ENCODE peak calls at places on chromosomes 1 and 21, in ten cellular contexts. X, F, M, J, S, V, B, Q, G and W are unnamed samples.

GRCh38 chr1:232477728-232478127 is 152.2 kb downstream of the SIPA1L2 start:
- DNase-seq in X (no peak), F (no peak), M (peak; percentile 87), J (no peak), S (no peak), V (no peak), B (peak; percentile 94), Q (no peak), G (no peak), W (no peak)

GRCh38 chr1:214123061-214123784 is 135.4 kb downstream of the PROX1 start:
- DNase-seq in X (peak; percentile 8), F (no peak), M (peak; percentile 79), J (peak; percentile 92), S (peak; percentile 49), V (no peak), B (peak; percentile 72), Q (no peak), G (peak; percentile 42), W (peak; percentile 78)

GRCh38 chr1:111475706-111476105 is 1.9 kb downstream of the C1orf162 start:
- DNase-seq in X (no peak), F (no peak), M (no peak), J (no peak), S (no peak), V (no peak), B (no peak), Q (no peak), G (peak; percentile 58), W (peak; percentile 15)

GRCh38 chr1:28058971-28059878 is 29.2 kb downstream of the EYA3 start:
- DNase-seq in X (no peak), F (no peak), M (no peak), J (no peak), S (no peak), V (no peak), B (no peak), Q (no peak), G (no peak), W (no peak)

GRCh38 chr1:12229835-12230548 is at the start of gene VPS13D:
- DNase-seq in X (peak; percentile 53), F (peak; percentile 69), M (peak; percentile 86), J (peak; percentile 78), S (peak; percentile 79), V (peak; percentile 67), B (peak; percentile 66), Q (peak; percentile 74), G (peak; percentile 93), W (peak; percentile 59)

GRCh38 chr1:36359911-36360310 is 25.8 kb downstream of the STK40 start:
- DNase-seq in X (no peak), F (no peak), M (no peak), J (no peak), S (no peak), V (no peak), B (no peak), Q (peak; percentile 44), G (peak; percentile 64), W (no peak)

GRCh38 chr1:208029381-208030319 is 118.7 kb upstream of the CD34 start:
- DNase-seq in X (no peak), F (no peak), M (peak; percentile 83), J (no peak), S (no peak), V (no peak), B (peak; percentile 78), Q (no peak), G (no peak), W (no peak)

GRCh38 chr1:25810341-25811299 is 9.1 kb upstream of the MTFR1L start:
- DNase-seq in X (peak; percentile 55), F (peak; percentile 67), M (peak; percentile 57), J (peak; percentile 43), S (no peak), V (no peak), B (peak; percentile 35), Q (peak; percentile 62), G (peak; percentile 89), W (no peak)

GRCh38 chr1:87965193-87965592 is 636.5 kb downstream of the LMO4 start:
- DNase-seq in X (no peak), F (no peak), M (no peak), J (no peak), S (no peak), V (no peak), B (no peak), Q (no peak), G (no peak), W (no peak)

GRCh38 chr1:7675431-7676273 is 95.4 kb upstream of the VAMP3 start:
- DNase-seq in X (no peak), F (no peak), M (no peak), J (no peak), S (no peak), V (no peak), B (no peak), Q (no peak), G (no peak), W (no peak)

GRCh38 chr1:59013276-59013927 is 229.6 kb upstream of the JUN start:
- DNase-seq in X (no peak), F (no peak), M (peak; percentile 57), J (no peak), S (peak; percentile 65), V (no peak), B (peak; percentile 26), Q (no peak), G (no peak), W (no peak)

GRCh38 chr21:29416268-29416667 is 117.5 kb downstream of the BACH1 start:
- DNase-seq in X (no peak), F (no peak), M (no peak), J (no peak), S (no peak), V (no peak), B (no peak), Q (no peak), G (no peak), W (no peak)

GRCh38 chr1:228413241-228414010 is 3.2 kb downstream of the TRIM17 start:
- DNase-seq in X (no peak), F (no peak), M (no peak), J (no peak), S (no peak), V (no peak), B (no peak), Q (no peak), G (no peak), W (no peak)

GRCh38 chr1:5597171-5597864 is 394.9 kb downstream of the NPHP4 start:
- DNase-seq in X (no peak), F (no peak), M (no peak), J (no peak), S (no peak), V (no peak), B (no peak), Q (no peak), G (no peak), W (no peak)

GRCh38 chr1:153375511-153375910 is at the start of gene S100A12:
- DNase-seq in X (no peak), F (no peak), M (peak; percentile 95), J (no peak), S (no peak), V (no peak), B (peak; percentile 19), Q (no peak), G (no peak), W (no peak)

GRCh38 chr1:233714631-233715217 is 100.8 kb downstream of the KCNK1 start:
- DNase-seq in X (no peak), F (no peak), M (no peak), J (peak; percentile 93), S (no peak), V (no peak), B (no peak), Q (no peak), G (no peak), W (no peak)

GRCh38 chr1:41519667-41520066 is 35.2 kb upstream of the EDN2 start:
- DNase-seq in X (no peak), F (no peak), M (no peak), J (no peak), S (no peak), V (no peak), B (no peak), Q (no peak), G (no peak), W (no peak)

GRCh38 chr1:224435999-224436398 is 1.4 kb upstream of the WDR26 start:
- DNase-seq in X (no peak), F (no peak), M (no peak), J (peak; percentile 38), S (no peak), V (no peak), B (no peak), Q (no peak), G (no peak), W (no peak)

GRCh38 chr1:54271341-54271740 is 71.4 kb downstream of the MRPL37 start:
- DNase-seq in X (no peak), F (no peak), M (no peak), J (peak; percentile 8), S (no peak), V (no peak), B (no peak), Q (no peak), G (no peak), W (no peak)

GRCh38 chr1:38512789-38513188 is 346.8 kb downstream of the RRAGC start:
- DNase-seq in X (no peak), F (no peak), M (no peak), J (no peak), S (no peak), V (no peak), B (no peak), Q (no peak), G (no peak), W (no peak)

GRCh38 chr1:204992499-204992898 is 50.5 kb upstream of the CNTN2 start:
- DNase-seq in X (no peak), F (no peak), M (no peak), J (no peak), S (no peak), V (no peak), B (no peak), Q (no peak), G (peak; percentile 46), W (no peak)

GRCh38 chr1:170545476-170545875 is 13.5 kb downstream of the GORAB start:
- DNase-seq in X (no peak), F (no peak), M (peak; percentile 82), J (no peak), S (no peak), V (no peak), B (peak; percentile 79), Q (no peak), G (no peak), W (no peak)

GRCh38 chr1:56820755-56821461 is 1.7 kb upstream of the FYB2 start:
- DNase-seq in X (peak; percentile 37), F (peak; percentile 55), M (peak; percentile 83), J (peak; percentile 73), S (peak; percentile 74), V (peak; percentile 43), B (peak; percentile 74), Q (peak; percentile 28), G (peak; percentile 87), W (peak; percentile 53)